ENCODE peak calls at places on chromosomes 11 and 22, in seven cellular contexts. Y is IMR-90, K is astrocyte of the spinal cord, F is A549, N is neuronal stem cell, W is heart left ventricle, Q is skeletal muscle cell. S is an unnamed sample.

GRCh38 chr11:83611616-83612015 is 325.4 kb upstream of the CCDC90B start:
- DNase-seq in F (no peak), K (no peak), W (no peak), N (no peak), Q (no peak), Y (no peak), S (no peak)

GRCh38 chr11:113805640-113806039 is 26.0 kb downstream of the CLDN25 start:
- DNase-seq in N (no peak), Q (no peak), W (no peak), Y (peak; percentile 5), K (no peak), F (no peak), S (no peak)

GRCh38 chr22:46693634-46694422 is 44.2 kb downstream of the CERK start:
- DNase-seq in Y (no peak), Q (no peak), K (no peak), N (no peak), F (no peak), W (no peak), S (peak; percentile 37)

GRCh38 chr22:41152902-41153301 is 52.2 kb upstream of the L3MBTL2 start:
- DNase-seq in W (no peak), F (no peak), Y (no peak), N (no peak), Q (no peak), K (no peak), S (no peak)

GRCh38 chr11:9060700-9061111 is 30.7 kb downstream of the SCUBE2 start:
- DNase-seq in N (peak; percentile 24), K (no peak), Y (no peak), W (no peak), F (peak; percentile 34), Q (no peak), S (no peak)

GRCh38 chr11:119011476-119011875 is 6.7 kb downstream of the RPS25 start:
- DNase-seq in N (no peak), Q (no peak), W (no peak), K (no peak), Y (no peak), F (no peak), S (peak; percentile 50)

GRCh38 chr11:94650756-94651155 is 83.6 kb downstream of the PIWIL4 start:
- DNase-seq in F (no peak), Y (peak; percentile 69), N (no peak), K (peak; percentile 19), W (peak; percentile 74), Q (peak; percentile 66), S (peak; percentile 77)

GRCh38 chr22:33299245-33299956 is 241.2 kb upstream of the SYN3 start:
- DNase-seq in N (no peak), Q (no peak), K (no peak), Y (no peak), F (no peak), W (no peak), S (no peak)

GRCh38 chr11:13166036-13166435 is 111.6 kb upstream of the BMAL1 start:
- DNase-seq in F (no peak), Y (peak; percentile 29), W (no peak), N (no peak), Q (no peak), K (peak; percentile 24), S (no peak)

GRCh38 chr11:68471360-68472340 is 11.1 kb downstream of the PPP6R3 start:
- DNase-seq in F (no peak), W (no peak), N (no peak), K (peak; percentile 86), Q (no peak), Y (peak; percentile 29), S (no peak)

GRCh38 chr11:31643831-31644230 is 134.3 kb downstream of the ELP4 start:
- DNase-seq in Q (peak; percentile 62), K (peak; percentile 67), F (peak; percentile 46), Y (peak; percentile 67), W (no peak), N (no peak), S (no peak)

GRCh38 chr11:116882386-116882785 is 45.0 kb upstream of the APOA1 start:
- DNase-seq in F (no peak), Q (no peak), W (no peak), Y (peak; percentile 93), K (peak; percentile 83), N (no peak), S (no peak)

GRCh38 chr11:103326070-103326794 is 217.0 kb downstream of the DYNC2H1 start:
- DNase-seq in N (peak; percentile 73), Q (peak; percentile 23), W (no peak), K (peak; percentile 82), F (peak; percentile 63), Y (peak; percentile 78), S (no peak)

GRCh38 chr11:128240546-128240945 is 346.8 kb downstream of the ETS1 start:
- DNase-seq in Y (peak; percentile 43), K (peak; percentile 16), F (no peak), N (no peak), W (no peak), Q (no peak), S (no peak)

GRCh38 chr11:96277696-96278038 is 65.3 kb downstream of the MAML2 start:
- DNase-seq in F (no peak), W (no peak), K (no peak), N (no peak), Y (no peak), Q (no peak), S (no peak)

GRCh38 chr11:31646206-31646605 is 136.6 kb downstream of the ELP4 start:
- DNase-seq in Y (no peak), Q (no peak), W (no peak), K (peak; percentile 30), F (peak; percentile 23), N (no peak), S (no peak)

GRCh38 chr22:39292561-39293074 is 26.8 kb downstream of the RPL3 start:
- DNase-seq in Y (peak; percentile 92), F (peak; percentile 93), Q (peak; percentile 87), K (peak; percentile 96), N (peak; percentile 45), W (peak; percentile 96), S (peak; percentile 93)

GRCh38 chr22:17132112-17132511 is 11.0 kb upstream of the TMEM121B start:
- DNase-seq in W (peak; percentile 59), Q (no peak), Y (no peak), N (no peak), K (no peak), F (no peak), S (peak; percentile 11)

GRCh38 chr11:20611892-20612291 is 12.5 kb downstream of the SLC6A5 start:
- DNase-seq in W (no peak), F (no peak), Q (no peak), K (no peak), N (no peak), Y (no peak), S (no peak)

GRCh38 chr11:9535189-9535781 is 38.2 kb upstream of the WEE1 start:
- DNase-seq in N (peak; percentile 39), K (no peak), Y (peak; percentile 48), F (peak; percentile 71), W (peak; percentile 75), Q (peak; percentile 51), S (peak; percentile 84)

GRCh38 chr11:78821371-78822306 is 247.0 kb upstream of the NARS2 start:
- DNase-seq in Y (peak; percentile 88), N (no peak), Q (no peak), K (no peak), W (no peak), F (no peak), S (no peak)

GRCh38 chr11:130801287-130802146 is 114.8 kb downstream of the SNX19 start:
- DNase-seq in Q (no peak), Y (peak; percentile 53), K (peak; percentile 67), N (no peak), W (no peak), F (no peak), S (no peak)

GRCh38 chr11:34631737-34632104 is 10.8 kb downstream of the EHF start:
- DNase-seq in Q (no peak), F (no peak), W (no peak), Y (no peak), K (no peak), N (no peak), S (no peak)
- H3K4me3 ChIP-seq in Q (no peak overlapping the region), F (no peak overlapping the region), W (no peak overlapping the region), Y (no peak overlapping the region), K (no peak overlapping the region), N (no peak overlapping the region), S (no peak overlapping the region)

DNA sequence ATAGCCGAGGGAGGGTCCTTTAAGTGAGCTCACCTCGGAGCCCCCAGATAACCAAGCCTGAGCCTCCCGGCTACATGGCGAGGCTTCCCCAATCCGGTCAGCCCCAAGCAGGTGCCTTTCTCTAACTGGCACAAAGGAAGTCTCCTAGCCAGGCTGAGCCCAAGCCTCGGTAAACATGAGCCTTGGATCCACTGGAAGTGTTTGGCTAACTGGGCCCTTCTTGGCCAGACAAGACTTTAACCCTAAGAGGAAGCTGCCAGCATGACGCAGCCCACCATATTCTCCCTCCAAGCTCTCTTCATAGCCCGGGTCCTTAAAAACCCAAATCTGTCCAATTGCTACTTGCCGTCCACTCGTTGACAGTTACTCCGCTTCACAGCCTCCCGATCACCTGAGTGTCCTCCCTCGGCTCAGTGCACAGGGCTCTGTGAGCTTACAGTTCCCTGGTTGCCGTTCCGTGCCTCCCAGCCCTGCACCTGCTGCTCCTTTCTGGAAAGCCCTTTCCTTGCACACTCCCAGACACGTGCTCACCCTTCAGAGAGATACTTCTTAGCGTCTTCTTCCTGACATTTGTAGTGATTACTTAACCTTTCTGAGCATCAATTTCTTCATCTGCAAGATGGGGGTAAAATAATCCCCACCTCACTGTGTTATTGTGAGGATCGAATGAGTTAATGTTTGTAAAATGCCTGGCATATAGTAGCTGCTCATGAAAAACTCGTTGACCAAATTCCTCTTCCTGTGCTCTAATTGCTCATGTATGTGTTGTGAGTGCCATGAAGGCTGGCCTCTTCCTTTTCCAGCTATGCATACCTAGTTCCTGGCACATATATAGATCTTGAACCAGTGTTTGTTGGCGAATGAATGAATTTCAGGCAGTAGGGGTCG is 25.6 kb downstream of the TXN2 start:
- DNase-seq in N (no peak), W (no peak), Q (no peak), Y (no peak), F (no peak), K (no peak), S (no peak)
- H3K4me3 ChIP-seq in N (no peak overlapping the region), W (peak overlapping the region; percentile 48), Q (peak overlapping the region; percentile 39), Y (no peak overlapping the region), F (peak overlapping the region; percentile 47), K (peak overlapping the region; percentile 2), S (peak overlapping the region; percentile 58)

DNA sequence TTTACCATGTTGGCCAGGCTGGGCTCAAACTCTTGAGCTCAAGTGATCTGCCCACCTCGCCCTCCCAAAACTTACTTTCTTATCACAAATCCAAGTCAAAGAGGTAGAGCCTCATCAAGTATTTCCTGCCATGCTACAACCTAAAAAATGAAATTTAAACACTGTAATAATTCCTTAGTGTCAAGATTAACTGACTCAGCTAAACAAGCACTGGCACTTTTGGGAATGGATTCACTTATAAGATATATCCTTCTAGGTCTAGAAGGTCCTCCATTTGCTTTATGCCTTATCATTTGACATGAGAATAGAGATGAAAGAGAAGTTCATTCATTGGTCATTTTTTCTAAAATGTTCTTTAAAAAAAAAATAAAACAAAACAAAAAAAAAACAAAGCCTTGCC is 50.5 kb downstream of the CADM1 start:
- DNase-seq in Y (no peak), K (no peak), N (no peak), Q (no peak), F (no peak), W (no peak), S (no peak)
- H3K4me3 ChIP-seq in Y (no peak overlapping the region), K (no peak overlapping the region), N (no peak overlapping the region), Q (no peak overlapping the region), F (no peak overlapping the region), W (no peak overlapping the region), S (no peak overlapping the region)

DNA sequence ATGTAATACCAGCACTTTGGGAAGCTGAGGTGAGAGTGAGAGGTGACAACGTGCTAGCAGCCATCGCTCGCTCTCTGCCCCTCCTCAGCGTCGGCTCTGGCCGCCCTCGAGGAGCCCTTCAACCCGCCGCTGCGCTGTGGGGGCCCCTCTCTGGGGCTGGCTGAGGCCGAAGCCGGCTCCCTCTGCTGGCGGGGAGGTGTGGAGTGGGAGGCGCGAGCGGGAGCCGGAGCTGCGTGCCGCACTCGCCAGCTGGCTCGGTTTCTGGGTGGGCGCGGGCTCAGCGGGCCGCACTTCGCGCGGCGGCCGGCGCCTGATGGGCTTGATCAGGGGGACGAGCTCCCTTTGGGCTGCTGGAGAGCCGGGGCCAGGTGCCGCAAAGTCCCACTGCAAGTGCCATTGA is 98.9 kb upstream of the UBASH3B start:
- DNase-seq in Q (no peak), F (no peak), W (no peak), Y (no peak), N (no peak), K (no peak), S (no peak)
- H3K4me3 ChIP-seq in Q (no peak overlapping the region), F (no peak overlapping the region), W (peak overlapping the region; percentile 32), Y (peak overlapping the region; percentile 39), N (no peak overlapping the region), K (no peak overlapping the region), S (peak overlapping the region; percentile 33)

S was measured in sigmoid colon.